ENCODE peak calls at places on chromosomes 6 and 20, in nine cellular contexts. U, B, Y, M, H, C, V, L and I are unnamed samples.

GRCh38 chr20:63658749-63659187 is 656 bp downstream of the RTEL1 start:
- DNase-seq in V (no peak), C (no peak), Y (no peak), M (no peak), L (peak), B (peak), H (peak), U (no peak), I (peak)

GRCh38 chr6:133247581-133247980 is 6.4 kb downstream of the EYA4 start:
- DNase-seq in H (no peak), L (no peak), U (no peak), V (no peak), B (no peak), C (no peak), Y (no peak), M (no peak), I (peak)

GRCh38 chr6:127869183-127869582 is 31.7 kb downstream of the THEMIS start:
- DNase-seq in C (no peak), L (no peak), V (no peak), B (no peak), Y (no peak), U (no peak), M (no peak), H (no peak), I (no peak)

GRCh38 chr6:41818271-41819054 is 31.0 kb downstream of the TOMM6 start:
- DNase-seq in V (no peak), B (no peak), L (peak), M (no peak), U (no peak), C (no peak), H (no peak), Y (no peak), I (peak)

GRCh38 chr6:81997091-81997926 is 244.8 kb upstream of the TENT5A start:
- DNase-seq in B (peak), U (no peak), L (peak), C (no peak), V (no peak), H (peak), M (peak), Y (no peak), I (peak)

GRCh38 chr6:11700118-11700718 is 78.4 kb downstream of the ADTRP start:
- DNase-seq in C (no peak), U (peak), V (no peak), M (no peak), L (peak), H (peak), Y (no peak), B (peak), I (peak)

GRCh38 chr20:51720384-51720783 is 47.8 kb downstream of the ATP9A start:
- DNase-seq in V (no peak), Y (no peak), B (no peak), U (no peak), H (no peak), C (no peak), L (no peak), M (no peak), I (no peak)

GRCh38 chr20:56249244-56249955 is 868 bp downstream of the MC3R start:
- DNase-seq in V (no peak), L (no peak), H (no peak), Y (peak), C (no peak), M (no peak), B (no peak), U (peak), I (peak)

GRCh38 chr6:137978252-137978896 is 111.3 kb downstream of the TNFAIP3 start:
- DNase-seq in H (peak), V (no peak), B (no peak), Y (no peak), C (no peak), M (no peak), U (peak), L (no peak), I (peak)

GRCh38 chr20:35504751-35505150 is 24.7 kb downstream of the C20orf173 start:
- DNase-seq in M (no peak), U (no peak), Y (no peak), L (no peak), B (no peak), H (no peak), V (no peak), C (no peak), I (no peak)

GRCh38 chr6:3226422-3227362 is 761 bp downstream of the TUBB2B start:
- DNase-seq in H (peak), L (no peak), M (no peak), V (no peak), Y (peak), U (no peak), B (no peak), C (no peak), I (no peak)

GRCh38 chr6:129981598-129981997 is 36.8 kb upstream of the L3MBTL3 start:
- DNase-seq in Y (no peak), V (no peak), B (no peak), H (no peak), M (no peak), U (no peak), L (peak), C (no peak), I (peak)
- TF ChIP-seq CTCF in Y (no peak), V (no peak), B (no peak), H (peak), M (peak), U (no peak), L (peak), C (no peak), I (peak)

DNA sequence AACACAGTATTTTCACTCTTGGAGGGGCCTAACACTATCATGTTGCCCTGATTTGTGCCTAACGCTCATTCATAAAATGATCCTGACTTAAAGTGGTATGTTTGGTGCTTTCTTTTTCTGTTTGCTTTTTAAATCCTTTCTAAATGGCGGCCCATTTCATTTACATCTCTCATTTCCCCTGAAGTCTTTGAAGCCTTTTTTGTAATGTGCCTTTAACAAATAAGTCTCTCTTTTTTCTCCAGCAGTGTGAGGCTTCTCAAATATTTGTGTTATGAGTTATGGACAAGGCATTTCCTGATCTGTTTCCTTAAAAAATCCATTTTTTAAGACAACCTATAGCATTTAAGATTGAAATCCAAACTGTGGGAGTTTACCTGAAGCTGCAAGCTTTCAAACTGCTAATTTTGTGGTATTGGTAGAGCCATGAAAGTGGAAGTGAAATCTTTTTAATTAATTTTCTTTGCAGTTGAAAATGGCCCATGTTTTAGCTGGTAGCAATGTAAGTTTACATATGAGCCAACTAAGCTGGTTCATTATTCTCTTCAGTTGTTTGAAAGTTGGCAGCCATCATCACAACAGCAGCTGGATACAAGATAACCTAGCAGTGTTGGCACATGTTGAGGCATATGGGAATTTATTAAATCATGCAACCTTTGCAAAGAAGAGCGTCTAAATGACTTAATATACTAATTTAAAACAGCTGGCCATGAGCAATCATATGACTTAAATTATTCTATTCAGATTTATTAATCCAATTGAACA is 469.7 kb downstream of the CDKAL1 start:
- DNase-seq in U (no peak), L (peak), Y (no peak), V (no peak), M (peak), H (peak), B (peak), C (no peak), I (peak)
- H3K4me3 ChIP-seq in U (no peak), L (no peak), Y (no peak), V (no peak), M (no peak), H (no peak), B (no peak), C (no peak), I (no peak)

GRCh38 chr6:45504947-45505346 is 127.2 kb upstream of the SUPT3H start:
- DNase-seq in U (no peak), M (peak), L (peak), C (peak), B (peak), V (peak), H (peak), Y (peak), I (peak)
- TF ChIP-seq CTCF in U (no peak), M (no peak), L (no peak), C (no peak), B (no peak), V (no peak), H (no peak), Y (no peak), I (no peak)

DNA sequence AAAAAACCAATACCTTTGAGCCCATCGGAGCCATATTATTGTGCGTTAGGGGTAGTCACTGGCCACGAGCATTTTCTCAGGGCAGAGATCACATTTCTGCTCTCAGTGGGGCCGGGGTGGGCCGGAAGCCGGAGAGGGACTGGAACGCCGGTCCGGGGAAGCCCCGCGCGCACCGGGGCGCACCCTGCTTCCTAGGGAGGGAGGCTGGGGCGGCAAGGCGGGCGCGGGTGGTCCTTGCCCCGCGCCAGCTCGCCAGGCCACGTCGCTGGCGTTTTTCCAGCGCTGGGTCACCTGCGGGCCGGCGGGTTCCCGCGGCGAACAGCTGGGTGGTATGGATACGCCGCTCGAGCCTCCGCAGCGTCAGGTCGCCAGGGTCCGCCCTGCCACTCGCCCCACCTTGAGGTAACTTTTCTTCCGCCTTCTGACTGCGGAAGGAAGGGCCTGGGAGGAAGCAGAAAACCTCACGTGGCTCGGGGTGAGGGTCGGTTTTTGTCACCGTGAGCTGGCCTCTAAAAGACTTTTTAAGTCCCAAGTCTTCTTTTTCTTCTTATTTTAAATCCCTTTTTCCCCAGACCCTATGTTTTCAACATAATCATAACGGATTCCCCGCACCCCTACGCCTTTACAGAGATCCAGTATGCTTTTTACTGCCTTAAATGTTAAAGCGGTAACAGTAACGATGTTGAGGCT is 2.7 kb upstream of the EEF1A1 start:
- DNase-seq in V (peak), L (peak), H (peak), U (peak), C (peak), M (no peak), B (peak), Y (peak), I (peak)
- H3K4me3 ChIP-seq in V (peak), L (peak), H (peak), U (peak), C (peak), M (peak), B (peak), Y (peak), I (peak)